ENCODE peak calls at places on chromosomes 7 and 10, in four cellular contexts. P is A549; W is CD8-positive, alpha-beta memory T cell; S is activated T-helper 1 cell treated with anti-CD3 and anti-CD28 coated beads, Interleukin-12 subunit alpha, Interleukin-12 subunit beta, Interleukin-2, Interleukin-4 antibody, amounts not matched to agents 30 ng/mL and 10 ng/mL and 1 ng/mL, durations not matched to agents 14 hours and 24 hours and 36 hours. A is an unnamed sample.

GRCh38 chr10:132245056-132245455 is 58.3 kb downstream of the DPYSL4 start:
- DNase-seq in P (no peak), W (no peak), S (no peak), A (no peak)

GRCh38 chr10:110918269-110918632 is 729 bp downstream of the BBIP1 start:
- DNase-seq in P (peak; percentile 96), W (no peak), S (no peak), A (peak; percentile 99)

GRCh38 chr7:65796205-65796604 is 76.7 kb upstream of the VKORC1L1 start:
- DNase-seq in P (no peak), W (no peak), S (no peak), A (no peak)

GRCh38 chr7:148276291-148277041 is 314.1 kb upstream of the C7orf33 start:
- DNase-seq in P (no peak), W (no peak), S (no peak), A (no peak)

GRCh38 chr10:55091691-55092328 is 290.8 kb upstream of the PCDH15 start:
- DNase-seq in P (peak; percentile 2), W (no peak), S (no peak), A (no peak)

GRCh38 chr10:78972160-78972946 is 96.4 kb upstream of the ZMIZ1 start:
- DNase-seq in P (peak; percentile 70), W (no peak), S (no peak), A (peak; percentile 78)

GRCh38 chr10:23693895-23694294 is 255.0 kb downstream of the OTUD1 start:
- DNase-seq in P (no peak), W (no peak), S (no peak), A (no peak)

GRCh38 chr10:103618575-103619423 is 125.3 kb downstream of the NEURL1 start:
- DNase-seq in P (no peak), W (no peak), S (no peak), A (no peak)

GRCh38 chr10:76257816-76258215 is 826.4 kb downstream of the LRMDA start:
- DNase-seq in P (no peak), W (no peak), S (no peak), A (no peak)

GRCh38 chr10:118422241-118422640 is 80.1 kb upstream of the FAM204A start:
- DNase-seq in P (no peak), W (no peak), S (no peak), A (no peak)

GRCh38 chr10:3478153-3478552 is 305.6 kb upstream of the PITRM1 start:
- DNase-seq in P (no peak), W (no peak), S (no peak), A (no peak)

GRCh38 chr10:21144047-21144446 is 246.9 kb upstream of the NEBL start:
- DNase-seq in P (no peak), W (no peak), S (no peak), A (no peak)

GRCh38 chr10:113341138-113341537 is 211.7 kb upstream of the HABP2 start:
- DNase-seq in P (no peak), W (no peak), S (no peak), A (no peak)

GRCh38 chr7:154931906-154932305 is 71.0 kb downstream of the PAXIP1 start:
- DNase-seq in P (no peak), W (no peak), S (no peak), A (no peak)

GRCh38 chr7:832292-832967 is at the start of gene SUN1:
- DNase-seq in P (peak; percentile 71), W (peak; percentile 86), S (peak; percentile 36), A (no peak)

GRCh38 chr10:48782321-48782720 is 97.6 kb downstream of the WDFY4 start:
- DNase-seq in P (no peak), W (no peak), S (no peak), A (no peak)

GRCh38 chr7:151857412-151857811 is 19.5 kb downstream of the PRKAG2 start:
- DNase-seq in P (no peak), W (no peak), S (no peak), A (no peak)

GRCh38 chr10:75469018-75469616 is 37.7 kb downstream of the LRMDA start:
- DNase-seq in P (peak; percentile 78), W (no peak), S (no peak), A (no peak)

GRCh38 chr7:129295015-129295423 is 70.2 kb downstream of the AHCYL2 start:
- DNase-seq in P (no peak), W (no peak), S (no peak), A (no peak)

GRCh38 chr7:105387621-105388372 is 924 bp downstream of the SRPK2 start:
- DNase-seq in P (peak; percentile 55), W (peak; percentile 69), S (peak; percentile 37), A (peak; percentile 90)

GRCh38 chr7:106045592-106045991 is 66.5 kb downstream of the SYPL1 start:
- DNase-seq in P (no peak), W (no peak), S (no peak), A (no peak)

GRCh38 chr10:86325158-86325557 is 41.4 kb downstream of the GRID1 start:
- DNase-seq in P (no peak), W (no peak), S (no peak), A (peak; percentile 7)

GRCh38 chr10:124138195-124138882 is 44.9 kb upstream of the CHST15 start:
- DNase-seq in P (no peak), W (no peak), S (no peak), A (peak; percentile 30)

GRCh38 chr7:74290999-74291441 is 1.8 kb downstream of the CLIP2 start:
- DNase-seq in P (no peak), W (no peak), S (no peak), A (no peak)

GRCh38 chr7:152336754-152337368 is 98.9 kb downstream of the KMT2C start:
- DNase-seq in P (peak; percentile 71), W (no peak), S (peak; percentile 2), A (no peak)

GRCh38 chr7:32059289-32060045 is 10.7 kb downstream of the PDE1C start:
- DNase-seq in P (no peak), W (no peak), S (no peak), A (no peak)

GRCh38 chr7:38318803-38319416 is 45.5 kb upstream of the TARP start:
- DNase-seq in P (peak; percentile 79), W (no peak), S (no peak), A (no peak)

GRCh38 chr10:128095753-128096469 is 30.3 kb downstream of the MKI67 start:
- DNase-seq in P (no peak), W (no peak), S (no peak), A (no peak)

GRCh38 chr10:72946963-72947362 is 7.6 kb downstream of the PLA2G12B start:
- DNase-seq in P (no peak), W (no peak), S (no peak), A (no peak)